ENCODE peak calls at places on chromosomes 2 and 18, in five cellular contexts. One of them, this sample, is unnamed.

GRCh38 chr2:218286570-218287459 is 5.5 kb downstream of the TMBIM1 start:
- DNase-seq in tibial nerve: peak
- DNase-seq in AG04450: peak
- DNase-seq in ascending aorta: peak
- DNase-seq in brain microvascular endothelial cell: peak
- DNase-seq in this sample: peak

GRCh38 chr18:48376406-48376805 is 32.8 kb downstream of the ZBTB7C start:
- DNase-seq in ascending aorta: no peak
- DNase-seq in tibial nerve: no peak
- DNase-seq in brain microvascular endothelial cell: no peak
- DNase-seq in AG04450: no peak
- DNase-seq in this sample: no peak

GRCh38 chr2:198401644-198402043 is 597.3 kb downstream of the PLCL1 start:
- DNase-seq in brain microvascular endothelial cell: no peak
- DNase-seq in AG04450: no peak
- DNase-seq in ascending aorta: no peak
- DNase-seq in tibial nerve: no peak
- DNase-seq in this sample: no peak

GRCh38 chr2:231632559-231633142 is 40.0 kb downstream of the TEX44 start:
- DNase-seq in tibial nerve: no peak
- DNase-seq in brain microvascular endothelial cell: peak
- DNase-seq in AG04450: peak
- DNase-seq in ascending aorta: no peak
- DNase-seq in this sample: no peak

GRCh38 chr2:203328735-203329549 is 748 bp downstream of the ABI2 start:
- DNase-seq in brain microvascular endothelial cell: peak
- DNase-seq in AG04450: no peak
- DNase-seq in tibial nerve: no peak
- DNase-seq in ascending aorta: peak
- DNase-seq in this sample: peak

GRCh38 chr18:5584751-5585417 is 41.1 kb upstream of the EPB41L3 start:
- DNase-seq in AG04450: no peak
- DNase-seq in tibial nerve: no peak
- DNase-seq in ascending aorta: no peak
- DNase-seq in brain microvascular endothelial cell: peak
- DNase-seq in this sample: no peak

GRCh38 chr2:443754-444153 is 155.9 kb upstream of the ALKAL2 start:
- DNase-seq in ascending aorta: no peak
- DNase-seq in tibial nerve: no peak
- DNase-seq in AG04450: no peak
- DNase-seq in brain microvascular endothelial cell: no peak
- DNase-seq in this sample: no peak

GRCh38 chr18:37902344-37902743 is 336.7 kb upstream of the CELF4 start:
- DNase-seq in brain microvascular endothelial cell: no peak
- DNase-seq in tibial nerve: no peak
- DNase-seq in ascending aorta: no peak
- DNase-seq in AG04450: no peak
- DNase-seq in this sample: no peak

GRCh38 chr2:233036162-233036838 is 3.8 kb downstream of the NEU2 start:
- DNase-seq in tibial nerve: no peak
- DNase-seq in ascending aorta: no peak
- DNase-seq in AG04450: no peak
- DNase-seq in brain microvascular endothelial cell: no peak
- DNase-seq in this sample: no peak

GRCh38 chr2:18932864-18933263 is 343.5 kb upstream of the NT5C1B start:
- DNase-seq in ascending aorta: no peak
- DNase-seq in brain microvascular endothelial cell: no peak
- DNase-seq in tibial nerve: no peak
- DNase-seq in AG04450: no peak
- DNase-seq in this sample: no peak

GRCh38 chr2:154692927-154693326 is 5.6 kb upstream of the KCNJ3 start:
- DNase-seq in tibial nerve: no peak
- DNase-seq in ascending aorta: peak
- DNase-seq in AG04450: no peak
- DNase-seq in brain microvascular endothelial cell: no peak
- DNase-seq in this sample: peak

GRCh38 chr2:220165401-220165800 is 538.0 kb downstream of the SLC4A3 start:
- DNase-seq in ascending aorta: no peak
- DNase-seq in tibial nerve: no peak
- DNase-seq in AG04450: no peak
- DNase-seq in brain microvascular endothelial cell: no peak
- DNase-seq in this sample: no peak

GRCh38 chr18:74219056-74219455 is 70.7 kb downstream of the TIMM21 start:
- DNase-seq in brain microvascular endothelial cell: no peak
- DNase-seq in ascending aorta: peak
- DNase-seq in tibial nerve: no peak
- DNase-seq in AG04450: no peak
- DNase-seq in this sample: no peak

GRCh38 chr2:171400395-171400794 is 33.4 kb downstream of the METTL8 start:
- DNase-seq in tibial nerve: no peak
- DNase-seq in brain microvascular endothelial cell: no peak
- DNase-seq in AG04450: no peak
- DNase-seq in ascending aorta: no peak
- DNase-seq in this sample: no peak

GRCh38 chr18:79366177-79367094 is 29.3 kb upstream of the NFATC1 start:
- DNase-seq in tibial nerve: no peak
- DNase-seq in AG04450: peak
- DNase-seq in ascending aorta: no peak
- DNase-seq in brain microvascular endothelial cell: no peak
- DNase-seq in this sample: no peak

GRCh38 chr2:88055049-88055435 is 541 bp downstream of the KRCC1 start:
- DNase-seq in AG04450: no peak
- DNase-seq in tibial nerve: no peak
- DNase-seq in ascending aorta: no peak
- DNase-seq in brain microvascular endothelial cell: peak
- DNase-seq in this sample: no peak

GRCh38 chr18:21101172-21101571 is 10.4 kb downstream of the ROCK1 start:
- DNase-seq in brain microvascular endothelial cell: no peak
- DNase-seq in tibial nerve: no peak
- DNase-seq in AG04450: no peak
- DNase-seq in ascending aorta: no peak
- DNase-seq in this sample: no peak

GRCh38 chr2:128041561-128041960 is 13.7 kb upstream of the SAP130 start:
- DNase-seq in tibial nerve: no peak
- DNase-seq in brain microvascular endothelial cell: no peak
- DNase-seq in ascending aorta: no peak
- DNase-seq in AG04450: no peak
- DNase-seq in this sample: no peak

GRCh38 chr18:11518788-11519685 is 90.4 kb upstream of the SLC35G4 start:
- DNase-seq in ascending aorta: no peak
- DNase-seq in brain microvascular endothelial cell: peak
- DNase-seq in AG04450: peak
- DNase-seq in tibial nerve: no peak
- DNase-seq in this sample: peak

GRCh38 chr2:143824796-143825195 is 695.1 kb downstream of the ZEB2 start:
- DNase-seq in AG04450: no peak
- DNase-seq in ascending aorta: no peak
- DNase-seq in brain microvascular endothelial cell: no peak
- DNase-seq in tibial nerve: no peak
- DNase-seq in this sample: no peak

GRCh38 chr2:180943275-180943674 is 37.1 kb upstream of the UBE2E3 start:
- DNase-seq in ascending aorta: no peak
- DNase-seq in brain microvascular endothelial cell: no peak
- DNase-seq in tibial nerve: no peak
- DNase-seq in AG04450: no peak
- DNase-seq in this sample: no peak

GRCh38 chr2:111919794-111920608 is 21.6 kb downstream of the MERTK start:
- DNase-seq in brain microvascular endothelial cell: peak
- DNase-seq in AG04450: no peak
- DNase-seq in tibial nerve: no peak
- DNase-seq in ascending aorta: peak
- DNase-seq in this sample: peak

DNA sequence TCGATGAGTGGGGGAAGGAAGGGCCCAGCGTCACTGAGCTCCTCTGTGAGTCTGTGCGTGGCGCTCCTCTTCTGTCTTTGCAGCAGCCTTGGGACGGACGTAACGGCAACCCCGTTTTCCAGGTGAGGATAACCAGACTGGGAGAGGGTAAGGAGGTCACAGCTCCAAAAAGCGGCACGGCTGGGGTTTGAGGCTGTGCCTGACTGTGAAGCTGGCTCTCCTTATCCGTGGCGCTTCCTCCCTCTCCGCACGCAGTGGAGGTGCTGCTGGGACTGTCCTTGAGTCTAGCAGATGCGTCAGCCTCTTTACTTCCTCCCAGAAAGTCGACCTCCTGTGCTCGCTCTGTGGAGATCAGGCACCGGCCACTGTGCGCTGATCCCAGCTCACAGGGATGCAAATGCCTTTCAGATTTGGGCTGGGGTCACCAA is 29.9 kb upstream of the E2F6 start:
- DNase-seq in tibial nerve: no peak
- DNase-seq in AG04450: no peak
- DNase-seq in ascending aorta: no peak
- DNase-seq in brain microvascular endothelial cell: no peak
- DNase-seq in this sample: no peak
- H3K4me3 ChIP-seq in tibial nerve: no peak
- H3K4me3 ChIP-seq in AG04450: no peak
- H3K4me3 ChIP-seq in ascending aorta: no peak
- H3K4me3 ChIP-seq in brain microvascular endothelial cell: no peak
- H3K4me3 ChIP-seq in this sample: no peak

DNA sequence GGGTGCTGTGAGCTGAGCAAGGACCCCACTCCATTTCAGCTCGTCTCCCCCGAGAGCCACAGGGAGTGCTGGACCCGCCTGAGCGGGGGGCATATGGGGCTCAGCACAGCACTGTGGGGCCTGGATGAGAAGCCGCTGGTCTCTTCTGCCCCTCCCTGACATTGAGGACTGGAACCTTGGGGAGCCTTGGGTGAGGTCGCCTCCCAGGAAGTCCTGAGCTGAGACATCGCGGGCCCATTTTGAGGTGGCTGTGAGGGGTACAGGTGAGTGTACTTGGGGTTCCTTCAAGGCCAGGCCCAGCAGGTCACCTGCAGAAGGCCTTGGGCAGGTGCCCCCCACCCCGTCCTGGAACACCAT is 3.1 kb upstream of the AQP12A start:
- DNase-seq in AG04450: no peak
- DNase-seq in tibial nerve: no peak
- DNase-seq in ascending aorta: no peak
- DNase-seq in brain microvascular endothelial cell: no peak
- DNase-seq in this sample: peak
- H3K27ac ChIP-seq in AG04450: no peak
- H3K27ac ChIP-seq in tibial nerve: no peak
- H3K27ac ChIP-seq in ascending aorta: no peak
- H3K27ac ChIP-seq in brain microvascular endothelial cell: no peak
- H3K27ac ChIP-seq in this sample: no peak

GRCh38 chr18:54127759-54128378 is 96.6 kb downstream of the MBD2 start:
- DNase-seq in brain microvascular endothelial cell: peak
- DNase-seq in ascending aorta: no peak
- DNase-seq in tibial nerve: no peak
- DNase-seq in AG04450: peak
- DNase-seq in this sample: no peak
- TF ChIP-seq CTCF in brain microvascular endothelial cell: peak
- TF ChIP-seq CTCF in ascending aorta: no peak
- TF ChIP-seq CTCF in tibial nerve: peak
- TF ChIP-seq CTCF in AG04450: peak
- TF ChIP-seq CTCF in this sample: peak

GRCh38 chr2:8300216-8300615 is 381.6 kb upstream of the ID2 start:
- DNase-seq in AG04450: no peak
- DNase-seq in brain microvascular endothelial cell: no peak
- DNase-seq in ascending aorta: no peak
- DNase-seq in tibial nerve: no peak
- DNase-seq in this sample: no peak

GRCh38 chr2:8306530-8307351 is 375.1 kb upstream of the ID2 start:
- DNase-seq in ascending aorta: peak
- DNase-seq in brain microvascular endothelial cell: peak
- DNase-seq in AG04450: peak
- DNase-seq in tibial nerve: no peak
- DNase-seq in this sample: no peak

GRCh38 chr2:8304821-8305766 is 376.8 kb upstream of the ID2 start:
- DNase-seq in ascending aorta: peak
- DNase-seq in tibial nerve: no peak
- DNase-seq in brain microvascular endothelial cell: no peak
- DNase-seq in AG04450: no peak
- DNase-seq in this sample: no peak

GRCh38 chr2:8300905-8301304 is 381.0 kb upstream of the ID2 start:
- DNase-seq in AG04450: no peak
- DNase-seq in brain microvascular endothelial cell: no peak
- DNase-seq in tibial nerve: no peak
- DNase-seq in ascending aorta: no peak
- DNase-seq in this sample: no peak

DNA sequence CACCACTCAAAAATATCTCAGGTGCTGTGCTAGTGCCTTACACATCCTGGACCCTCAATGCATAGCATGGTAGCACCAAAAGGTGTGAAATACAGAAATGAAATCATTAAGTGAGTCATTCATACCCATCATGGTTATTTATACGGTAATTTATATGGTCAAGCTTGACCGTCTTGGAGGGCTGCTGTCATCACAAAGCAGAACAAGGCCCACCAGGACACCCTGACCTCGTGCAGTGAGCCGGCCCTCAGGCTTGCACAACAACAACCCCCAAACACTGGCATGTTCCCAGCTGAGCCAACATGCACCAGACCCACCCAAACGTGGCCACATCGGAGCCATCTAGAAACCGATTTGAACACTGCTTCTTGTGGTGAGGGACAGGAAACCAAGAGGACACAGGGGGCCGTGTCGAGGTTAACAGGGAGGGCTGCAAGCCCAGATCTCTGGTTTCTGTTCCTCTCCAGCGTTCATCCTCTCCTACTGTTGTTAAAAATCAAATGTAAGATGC is 378.5 kb upstream of the ID2 start:
- DNase-seq in tibial nerve: peak
- DNase-seq in ascending aorta: peak
- DNase-seq in AG04450: no peak
- DNase-seq in brain microvascular endothelial cell: no peak
- DNase-seq in this sample: no peak
- H3K4me3 ChIP-seq in tibial nerve: no peak
- H3K4me3 ChIP-seq in ascending aorta: no peak
- H3K4me3 ChIP-seq in AG04450: no peak
- H3K4me3 ChIP-seq in brain microvascular endothelial cell: no peak
- H3K4me3 ChIP-seq in this sample: no peak

This sample was measured in pancreas.